ENCODE peak calls at places on chromosomes 4 and X, in nine cellular contexts. Z is hepatocyte; N is epithelial cell of esophagus; M is testis; W is cardiac muscle cell; X is lower leg skin; F is tibial artery; B is NB4; Y is CD4-positive, alpha-beta T cell. A is an unnamed sample.

GRCh38 chrX:97399400-97399799 is 515.7 kb downstream of the RPA4 start:
- DNase-seq in B (no peak), M (no peak), N (peak; percentile 61), Z (no peak), W (peak; percentile 42), F (no peak), X (no peak), Y (no peak), A (peak; percentile 10)

GRCh38 chr4:78166582-78166981 is 109.5 kb downstream of the FRAS1 start:
- DNase-seq in X (no peak), B (peak; percentile 11), W (no peak), M (no peak), N (no peak), Z (no peak), Y (no peak), F (no peak), A (no peak)

GRCh38 chr4:8545439-8545765 is 34.8 kb upstream of the GPR78 start:
- DNase-seq in Y (no peak), N (no peak), B (no peak), F (no peak), X (peak; percentile 81), M (no peak), Z (no peak), W (no peak), A (no peak)

GRCh38 chr4:24229976-24230375 is 340.1 kb upstream of the PPARGC1A start:
- DNase-seq in Z (no peak), F (no peak), Y (no peak), X (no peak), W (no peak), N (peak; percentile 86), B (no peak), M (no peak), A (no peak)

GRCh38 chr4:97590266-97590665 is 553.0 kb downstream of the STPG2 start:
- DNase-seq in F (no peak), Z (no peak), N (peak; percentile 24), W (no peak), Y (no peak), M (no peak), B (no peak), X (no peak), A (no peak)

GRCh38 chrX:115462406-115462805 is 98.6 kb upstream of the PLS3 start:
- DNase-seq in B (no peak), F (no peak), Y (no peak), M (no peak), Z (no peak), N (no peak), W (peak; percentile 34), X (no peak), A (no peak)

GRCh38 chrX:24493740-24494543 is 28.9 kb downstream of the PDK3 start:
- DNase-seq in W (no peak), B (no peak), M (no peak), Z (peak; percentile 36), Y (no peak), X (no peak), N (peak; percentile 57), F (no peak), A (no peak)

GRCh38 chr4:119537586-119537985 is 91.0 kb downstream of the PDE5A start:
- DNase-seq in F (no peak), N (no peak), B (no peak), Z (no peak), X (no peak), M (no peak), Y (no peak), W (no peak), A (no peak)

GRCh38 chr4:148514581-148514980 is 72.4 kb upstream of the NR3C2 start:
- DNase-seq in Z (no peak), X (no peak), W (no peak), Y (no peak), F (no peak), B (no peak), M (no peak), N (no peak), A (no peak)

GRCh38 chr4:157405070-157405469 is 184.5 kb downstream of the GRIA2 start:
- DNase-seq in M (no peak), W (no peak), X (no peak), Y (no peak), B (no peak), Z (no peak), N (no peak), F (no peak), A (no peak)

GRCh38 chrX:110563276-110563675 is 204.6 kb downstream of the RTL9 start:
- DNase-seq in B (no peak), X (no peak), Z (no peak), N (no peak), F (no peak), Y (no peak), M (no peak), W (no peak), A (no peak)

GRCh38 chr4:122500852-122501501 is 44.5 kb upstream of the IL2 start:
- DNase-seq in W (peak; percentile 85), B (no peak), F (no peak), N (peak; percentile 1), X (no peak), Y (no peak), Z (no peak), M (no peak), A (no peak)

GRCh38 chr4:156749791-156750403 is 221.7 kb downstream of the PDGFC start:
- DNase-seq in F (no peak), N (no peak), Z (no peak), X (no peak), B (no peak), W (no peak), Y (no peak), M (no peak), A (no peak)

GRCh38 chr4:168724960-168725359 is 228.1 kb downstream of the PALLD start:
- DNase-seq in N (no peak), B (no peak), M (no peak), Z (no peak), F (no peak), W (peak; percentile 49), Y (no peak), X (no peak), A (no peak)

GRCh38 chrX:119757979-119758681 is at the start of gene SOWAHD:
- DNase-seq in B (peak; percentile 78), F (peak; percentile 47), X (no peak), M (peak; percentile 77), W (no peak), Z (peak; percentile 72), N (peak; percentile 24), Y (no peak), A (peak; percentile 49)

GRCh38 chrX:44152867-44153266 is 179.7 kb upstream of the NDP start:
- DNase-seq in Y (no peak), W (peak; percentile 41), M (no peak), F (no peak), N (peak; percentile 70), X (no peak), Z (no peak), B (peak; percentile 21), A (no peak)

GRCh38 chrX:148412006-148412405 is 88.4 kb upstream of the AFF2 start:
- DNase-seq in F (no peak), B (peak; percentile 4), N (peak; percentile 48), W (no peak), Z (no peak), X (no peak), M (no peak), Y (no peak), A (no peak)

GRCh38 chr4:175927121-175927520 is 115.1 kb upstream of the GPM6A start:
- DNase-seq in Y (no peak), B (no peak), X (no peak), M (no peak), Z (no peak), N (peak; percentile 75), F (no peak), W (no peak), A (peak; percentile 14)

GRCh38 chrX:29687687-29688086 is 527.7 kb upstream of the MAGEB2 start:
- DNase-seq in B (no peak), X (no peak), F (no peak), Z (peak; percentile 4), W (peak; percentile 71), Y (no peak), M (no peak), N (peak; percentile 7), A (no peak)

GRCh38 chr4:169620846-169621228 is 459 bp downstream of the CLCN3 start:
- DNase-seq in W (no peak), M (peak; percentile 57), Y (peak; percentile 3), N (peak; percentile 26), Z (peak; percentile 57), X (no peak), B (no peak), F (no peak), A (no peak)

DNA sequence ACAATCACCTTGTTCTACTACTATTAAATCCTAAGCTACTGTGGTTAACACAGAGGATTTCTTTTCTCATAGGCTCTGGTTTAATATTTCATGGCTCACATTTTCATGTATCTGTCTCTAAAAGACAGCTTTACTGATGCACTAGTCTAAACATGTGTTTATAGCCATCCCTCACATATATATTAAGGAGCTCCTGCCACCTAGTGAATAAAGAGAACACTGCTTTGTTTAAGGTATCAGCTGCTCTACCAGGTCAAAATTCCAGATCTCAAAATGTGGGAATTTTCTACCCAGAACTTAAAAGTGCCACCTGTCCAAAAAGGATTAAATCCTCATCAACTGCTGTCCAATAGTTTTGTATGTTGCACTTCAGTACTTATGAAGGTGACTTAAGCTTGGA is 188.5 kb upstream of the TEX13C start:
- DNase-seq in N (peak; percentile 30), M (no peak), F (no peak), W (no peak), Y (no peak), X (no peak), B (peak; percentile 6), Z (peak; percentile 4), A (no peak)
- TF ChIP-seq CTCF in N (peak; percentile 31), M (no peak), F (no peak), W (no peak), Y (no peak), X (no peak), B (peak; percentile 9), Z (peak; percentile 32), A (peak; percentile 22)

GRCh38 chr4:173685324-173685723 is 155.3 kb upstream of the HAND2 start:
- DNase-seq in B (no peak), Z (no peak), Y (no peak), F (no peak), X (no peak), M (no peak), W (no peak), N (no peak), A (no peak)
- TF ChIP-seq CTCF in B (no peak), Z (no peak), Y (no peak), F (no peak), X (no peak), M (no peak), W (no peak), N (no peak), A (no peak)

DNA sequence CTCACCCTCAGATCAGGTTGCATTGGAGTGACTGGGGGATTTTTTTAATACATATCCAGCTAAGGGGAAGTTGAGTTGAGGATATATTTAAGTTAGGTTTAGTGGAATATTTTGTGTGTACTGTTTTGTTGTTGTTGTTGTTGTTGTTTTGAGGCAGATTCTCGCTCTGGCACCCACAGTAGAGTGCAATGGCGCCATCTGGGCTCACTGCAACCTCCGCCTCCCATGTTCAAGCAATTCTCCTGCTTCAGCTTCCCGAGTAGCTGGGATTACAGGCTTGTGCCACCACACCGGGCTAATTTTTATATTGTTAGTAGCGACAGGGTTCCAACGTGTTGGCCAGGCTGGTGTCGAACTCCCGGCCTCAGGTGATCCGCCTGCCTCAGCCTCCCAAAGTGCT is 38.6 kb upstream of the ATP6AP2 start:
- DNase-seq in W (no peak), Z (no peak), N (no peak), B (peak; percentile 4), F (no peak), Y (no peak), X (no peak), M (no peak), A (no peak)
- TF ChIP-seq CTCF in W (no peak), Z (peak; percentile 5), N (no peak), B (no peak), F (no peak), Y (no peak), X (no peak), M (no peak), A (no peak)

GRCh38 chrX:54042609-54043010 is 1.7 kb downstream of the PHF8 start:
- DNase-seq in Z (peak; percentile 77), Y (peak; percentile 7), M (peak; percentile 54), N (peak; percentile 42), B (peak; percentile 74), F (peak; percentile 56), X (no peak), W (peak; percentile 68), A (peak; percentile 55)
- TF ChIP-seq CTCF in Z (peak; percentile 42), Y (no peak), M (no peak), N (no peak), B (no peak), F (peak; percentile 27), X (no peak), W (peak; percentile 28), A (peak; percentile 11)